ENCODE peak calls at places on chromosomes 13 and 19, in eight cellular contexts. Y is cardiac muscle cell, N is astrocyte, Z is upper lobe of left lung, H is mammary epithelial cell, S is neural progenitor cell, A is ascending aorta, J is fibroblast of lung. B is an unnamed sample. For H3K36me3 and H3K4me1, the result is how much of the 10 kb centered on the place peaks cover.

GRCh38 chr19:41860419-41861097 is 503 bp downstream of the RPS19 start:
- DNase-seq in A (no peak), Y (no peak), S (peak), H (no peak), J (peak), Z (no peak), N (no peak), B (no peak)

GRCh38 chr13:98214008-98214643 is 37.1 kb upstream of the RNF113B start:
- DNase-seq in Y (no peak), H (no peak), A (no peak), J (peak), Z (no peak), N (peak), S (no peak), B (no peak)

GRCh38 chr19:46218160-46218559 is 11.4 kb upstream of the IGFL1 start:
- DNase-seq in S (peak), Y (peak), A (no peak), H (peak), J (peak), Z (no peak), N (peak), B (no peak)

GRCh38 chr13:105170438-105170837 is 1365.0 kb downstream of the EFNB2 start:
- DNase-seq in J (no peak), Z (no peak), Y (no peak), H (no peak), N (no peak), S (no peak), A (no peak), B (no peak)

GRCh38 chr19:47321582-47321981 is 10.4 kb upstream of the C5AR2 start:
- DNase-seq in N (no peak), H (no peak), A (no peak), Z (no peak), J (no peak), S (no peak), Y (no peak), B (no peak)

GRCh38 chr19:23402388-23402787 is 7.1 kb upstream of the ZNF91 start:
- DNase-seq in A (no peak), H (no peak), J (no peak), N (no peak), S (no peak), Y (no peak), Z (no peak), B (no peak)

GRCh38 chr19:43675269-43675879 is 5.4 kb upstream of the PLAUR start:
- DNase-seq in Y (no peak), A (no peak), N (peak), S (no peak), H (peak), Z (peak), J (peak), B (no peak)

GRCh38 chr19:42284066-42284501 is 15.0 kb downstream of the CIC start:
- DNase-seq in H (peak), N (peak), Z (peak), J (peak), A (peak), S (peak), Y (peak), B (peak)

GRCh38 chr13:70890289-70890688 is 782.0 kb upstream of the KLHL1 start:
- DNase-seq in J (no peak), N (no peak), H (no peak), S (no peak), Z (no peak), A (no peak), Y (no peak), B (no peak)

GRCh38 chr13:108176685-108177274 is 38.6 kb downstream of the LIG4 start:
- DNase-seq in Z (no peak), S (peak), J (no peak), N (no peak), Y (peak), A (no peak), H (peak), B (peak)

GRCh38 chr13:113187263-113187669 is 21.2 kb downstream of the PCID2 start:
- DNase-seq in A (peak), S (no peak), Y (no peak), Z (peak), H (peak), J (peak), N (peak), B (no peak)

GRCh38 chr13:90055121-90055520 is 1292.4 kb upstream of the MIR17HG start:
- DNase-seq in H (peak), J (peak), A (no peak), N (peak), Z (no peak), Y (no peak), S (no peak), B (no peak)

GRCh38 chr19:36113895-36114762 is 546 bp downstream of the POLR2I start:
- DNase-seq in J (peak), Z (peak), H (peak), N (peak), Y (peak), S (peak), A (peak), B (peak)

GRCh38 chr13:28100149-28101121 is at the start of gene FLT3:
- DNase-seq in J (peak), H (peak), A (no peak), Z (peak), S (peak), Y (peak), N (peak), B (peak)

GRCh38 chr19:35843676-35844481 is 8.4 kb downstream of the NPHS1 start:
- DNase-seq in Y (peak), J (no peak), A (no peak), H (peak), N (no peak), Z (no peak), S (peak), B (no peak)

GRCh38 chr13:79681069-79681468 is 200.1 kb downstream of the NDFIP2 start:
- DNase-seq in N (no peak), S (no peak), Z (no peak), Y (no peak), A (no peak), J (no peak), H (peak), B (no peak)

GRCh38 chr13:111337206-111337605 is 16.8 kb downstream of the TEX29 start:
- DNase-seq in S (no peak), Y (no peak), J (peak), H (peak), A (peak), Z (no peak), N (peak), B (no peak)

GRCh38 chr13:42971670-42972355 is 20.2 kb downstream of the EPSTI1 start:
- DNase-seq in H (no peak), J (peak), N (no peak), Z (no peak), Y (no peak), A (no peak), S (no peak), B (no peak)

GRCh38 chr19:18368504-18369222 is 17.3 kb upstream of the GDF15 start:
- DNase-seq in J (no peak), N (no peak), Z (peak), H (no peak), S (peak), A (no peak), Y (no peak), B (no peak)

GRCh38 chr19:525857-526419 is 5.6 kb upstream of the CDC34 start:
- DNase-seq in N (no peak), Y (no peak), S (no peak), Z (no peak), H (no peak), J (no peak), A (no peak), B (no peak)

GRCh38 chr19:36032251-36033104 is at the start of gene CLIP3:
- DNase-seq in N (peak), J (peak), Z (no peak), Y (peak), S (peak), A (peak), H (no peak), B (peak)

GRCh38 chr19:10516671-10517286 is 468 bp downstream of the S1PR5 start:
- DNase-seq in N (no peak), J (no peak), S (no peak), A (no peak), Z (no peak), H (peak), Y (no peak), B (no peak)

GRCh38 chr19:29858000-29858596 is 46.3 kb downstream of the CCNE1 start:
- DNase-seq in S (peak), Y (peak), J (no peak), Z (peak), H (no peak), N (no peak), A (no peak), B (peak)

GRCh38 chr13:103067751-103068563 is 1.7 kb upstream of the SLC10A2 start:
- DNase-seq in Y (peak), N (no peak), S (no peak), A (no peak), J (no peak), Z (no peak), H (peak), B (no peak)

DNA sequence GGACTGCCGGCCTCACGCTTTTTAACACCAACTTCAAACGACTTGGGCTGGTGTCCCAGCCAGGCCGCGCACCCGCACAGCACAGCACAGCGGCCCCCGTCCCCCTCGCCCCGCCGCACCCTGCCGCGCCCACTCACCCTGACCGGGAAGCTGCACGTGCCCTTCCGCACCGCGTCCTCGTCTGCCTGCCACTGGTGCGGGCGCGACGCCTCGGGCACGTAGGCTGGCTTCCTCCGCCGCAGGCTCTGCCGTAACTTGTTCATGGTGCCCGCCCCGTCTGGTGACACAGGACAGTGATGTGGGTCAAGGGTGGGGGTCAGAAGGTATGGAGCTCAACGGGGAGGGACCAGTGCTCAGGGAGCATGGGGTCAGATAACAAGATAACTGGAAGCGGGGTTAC is 6.2 kb downstream of the NUMBL start:
- DNase-seq in A (no peak), H (no peak), N (no peak), Y (no peak), J (no peak), S (no peak), Z (no peak), B (no peak)
- H3K36me3 ChIP-seq in A (half or more), H (under half), N (under half), Y (under half), J (under half), S (under half), Z (half or more), B (under half)

GRCh38 chr13:46615888-46616531 is 63.0 kb downstream of the LRCH1 start:
- DNase-seq in Y (no peak), A (no peak), Z (no peak), J (peak), N (no peak), H (no peak), S (no peak), B (no peak)
- H3K27ac ChIP-seq in Y (no peak), A (peak), Z (peak), J (peak), N (no peak), H (no peak), S (no peak), B (no peak)

DNA sequence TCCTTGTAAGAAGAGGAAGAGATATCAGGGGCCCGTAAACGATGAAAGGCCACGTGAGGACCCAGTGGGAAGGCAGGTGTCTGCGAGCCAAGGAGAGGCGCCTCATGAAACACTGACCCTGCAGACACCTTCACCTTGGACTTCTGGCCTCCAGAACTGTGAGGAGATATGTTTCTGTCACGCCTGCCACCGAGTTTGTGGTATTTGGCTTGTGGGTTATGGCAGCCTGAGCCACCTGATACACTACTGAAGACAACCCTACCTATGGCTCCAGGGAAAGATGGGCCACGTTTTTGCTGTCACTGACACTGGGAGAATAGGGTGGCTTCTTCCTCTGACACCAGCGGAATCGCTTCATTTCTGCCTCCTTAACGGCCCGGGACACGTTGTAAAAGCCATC is 217.5 kb upstream of the MAB21L1 start:
- DNase-seq in S (no peak), N (no peak), Z (no peak), A (no peak), H (no peak), J (no peak), Y (no peak), B (no peak)
- H3K4me1 ChIP-seq in S (under half), N (under half), Z (under half), A (under half), H (under half), J (under half), Y (under half), B (under half)

DNA sequence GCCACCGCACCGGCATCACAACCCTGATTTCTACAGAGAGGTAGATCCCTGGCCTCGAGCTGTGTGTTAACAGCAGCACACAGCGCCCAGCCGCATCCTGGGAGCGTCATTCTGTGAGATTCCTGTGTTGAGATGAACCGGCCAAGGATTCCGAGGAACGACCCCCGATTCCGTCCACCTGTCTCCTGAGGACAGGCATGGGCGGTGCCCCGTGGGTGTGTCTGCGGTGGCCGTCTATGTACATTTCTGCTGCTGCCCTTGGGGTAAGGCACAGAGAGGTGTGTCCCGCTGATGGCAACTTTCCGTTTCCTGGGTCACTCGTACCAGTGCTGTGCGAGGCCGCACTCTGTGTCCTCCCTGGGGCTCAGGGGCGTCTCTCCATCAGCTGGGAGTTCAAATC is 16.1 kb upstream of the F2RL3 start:
- DNase-seq in A (no peak), H (no peak), Y (no peak), N (no peak), S (no peak), J (no peak), Z (no peak), B (no peak)
- H3K36me3 ChIP-seq in A (half or more), H (under half), Y (under half), N (under half), S (under half), J (under half), Z (half or more), B (under half)

GRCh38 chr19:54152878-54153524 is 6.5 kb downstream of the LENG1 start:
- DNase-seq in J (no peak), S (no peak), H (no peak), Z (no peak), Y (no peak), A (no peak), N (no peak), B (no peak)
- H3K27ac ChIP-seq in J (no peak), S (no peak), H (no peak), Z (no peak), Y (no peak), A (no peak), N (no peak), B (no peak)

B was measured in CD8-positive, alpha-beta memory T cell.